ENCODE peak calls at places on chromosomes 6 and 20, in nine cellular contexts. R, V, L, N, G, T, F, Z and X are unnamed samples.

GRCh38 chr6:36779227-36779626 is 60.0 kb downstream of the CPNE5 start:
- DNase-seq in R (no peak), V (no peak), L (no peak), N (no peak), G (no peak), T (no peak), F (no peak), Z (no peak), X (no peak)

GRCh38 chr6:130293800-130294199 is 71.0 kb upstream of the SAMD3 start:
- DNase-seq in R (peak), V (peak), L (peak), N (peak), G (peak), T (peak), F (no peak), Z (peak), X (peak)

GRCh38 chr20:64212750-64213149 is 42.8 kb upstream of the PCMTD2 start:
- DNase-seq in R (no peak), V (no peak), L (no peak), N (no peak), G (no peak), T (no peak), F (no peak), Z (peak), X (no peak)

GRCh38 chr20:3082955-3083952 is 1.3 kb downstream of the AVP start:
- DNase-seq in R (no peak), V (no peak), L (no peak), N (no peak), G (no peak), T (no peak), F (no peak), Z (no peak), X (no peak)

GRCh38 chr20:652611-653109 is 340 bp downstream of the SRXN1 start:
- DNase-seq in R (peak), V (no peak), L (no peak), N (no peak), G (no peak), T (no peak), F (no peak), Z (no peak), X (no peak)

GRCh38 chr6:149166747-149167146 is 150.8 kb upstream of the TAB2 start:
- DNase-seq in R (no peak), V (peak), L (no peak), N (no peak), G (no peak), T (no peak), F (no peak), Z (no peak), X (peak)

GRCh38 chr20:21529863-21530262 is 16.0 kb upstream of the NKX2-2 start:
- DNase-seq in R (peak), V (peak), L (peak), N (peak), G (no peak), T (no peak), F (no peak), Z (no peak), X (no peak)

GRCh38 chr6:14596410-14596809 is 478.8 kb downstream of the CD83 start:
- DNase-seq in R (no peak), V (no peak), L (no peak), N (no peak), G (peak), T (no peak), F (no peak), Z (peak), X (no peak)

GRCh38 chr6:123770247-123770949 is 33.3 kb upstream of the NKAIN2 start:
- DNase-seq in R (no peak), V (no peak), L (no peak), N (no peak), G (no peak), T (no peak), F (no peak), Z (no peak), X (no peak)

GRCh38 chr20:62248890-62249560 is 10.7 kb downstream of the OSBPL2 start:
- DNase-seq in R (no peak), V (no peak), L (no peak), N (no peak), G (no peak), T (no peak), F (no peak), Z (no peak), X (no peak)

GRCh38 chr20:36121981-36122930 is 32.3 kb upstream of the EPB41L1 start:
- DNase-seq in R (no peak), V (no peak), L (no peak), N (no peak), G (no peak), T (no peak), F (no peak), Z (no peak), X (no peak)

GRCh38 chr6:153160221-153160620 is 29.1 kb upstream of the RGS17 start:
- DNase-seq in R (no peak), V (no peak), L (no peak), N (no peak), G (no peak), T (no peak), F (no peak), Z (no peak), X (no peak)

GRCh38 chr6:138572200-138572875 is 73.0 kb upstream of the NHSL1 start:
- DNase-seq in R (peak), V (peak), L (peak), N (no peak), G (no peak), T (no peak), F (peak), Z (peak), X (peak)

GRCh38 chr6:75402296-75402695 is 91.3 kb downstream of the FILIP1 start:
- DNase-seq in R (no peak), V (peak), L (peak), N (no peak), G (peak), T (no peak), F (no peak), Z (peak), X (no peak)

GRCh38 chr6:142907544-142907943 is 37.4 kb downstream of the HIVEP2 start:
- DNase-seq in R (no peak), V (no peak), L (no peak), N (no peak), G (no peak), T (peak), F (no peak), Z (no peak), X (no peak)

GRCh38 chr6:78243519-78243918 is 590.7 kb downstream of the MEI4 start:
- DNase-seq in R (peak), V (peak), L (no peak), N (no peak), G (peak), T (no peak), F (no peak), Z (no peak), X (no peak)

GRCh38 chr6:154615483-154616025 is 105.1 kb upstream of the CNKSR3 start:
- DNase-seq in R (peak), V (no peak), L (peak), N (no peak), G (no peak), T (no peak), F (no peak), Z (peak), X (peak)

GRCh38 chr6:42279966-42280629 is 62.4 kb upstream of the MRPS10 start:
- DNase-seq in R (no peak), V (no peak), L (no peak), N (no peak), G (no peak), T (no peak), F (no peak), Z (peak), X (no peak)

GRCh38 chr6:78093861-78094360 is 441.1 kb downstream of the MEI4 start:
- DNase-seq in R (no peak), V (no peak), L (no peak), N (no peak), G (no peak), T (no peak), F (no peak), Z (no peak), X (no peak)

GRCh38 chr6:723540-723939 is 30.6 kb upstream of the EXOC2 start:
- DNase-seq in R (no peak), V (no peak), L (peak), N (no peak), G (no peak), T (no peak), F (no peak), Z (no peak), X (no peak)

GRCh38 chr6:111367393-111368088 is 115.5 kb downstream of the REV3L start:
- DNase-seq in R (no peak), V (no peak), L (no peak), N (no peak), G (no peak), T (no peak), F (no peak), Z (no peak), X (no peak)

GRCh38 chr6:90219168-90219985 is 77.3 kb downstream of the BACH2 start:
- DNase-seq in R (peak), V (peak), L (peak), N (no peak), G (peak), T (no peak), F (peak), Z (peak), X (peak)

GRCh38 chr6:158174514-158174913 is 6.4 kb downstream of the GTF2H5 start:
- DNase-seq in R (no peak), V (peak), L (no peak), N (no peak), G (peak), T (no peak), F (no peak), Z (peak), X (no peak)

GRCh38 chr6:24991748-24992467 is 56.1 kb upstream of the RIPOR2 start:
- DNase-seq in R (peak), V (peak), L (peak), N (peak), G (no peak), T (peak), F (no peak), Z (peak), X (no peak)

GRCh38 chr20:1874534-1875168 is 20.6 kb upstream of the SIRPA start:
- DNase-seq in R (no peak), V (no peak), L (no peak), N (no peak), G (no peak), T (no peak), F (no peak), Z (no peak), X (no peak)

GRCh38 chr6:15473741-15474161 is 189.1 kb downstream of the DTNBP1 start:
- DNase-seq in R (no peak), V (peak), L (no peak), N (no peak), G (peak), T (no peak), F (no peak), Z (peak), X (no peak)

GRCh38 chr6:145457556-145457955 is 277.8 kb downstream of the EPM2A start:
- DNase-seq in R (no peak), V (no peak), L (no peak), N (no peak), G (no peak), T (no peak), F (no peak), Z (no peak), X (no peak)

GRCh38 chr20:22977047-22977785 is 57.9 kb upstream of the SSTR4 start:
- DNase-seq in R (no peak), V (no peak), L (no peak), N (no peak), G (no peak), T (no peak), F (no peak), Z (no peak), X (no peak)